ENCODE peak calls at places on chromosomes 4 and X, in four cellular contexts. W, G, H and L are unnamed samples.
A peak's percentile ranks its signal among the peaks of the same experiment; 100 is the strongest.

GRCh38 chr4:113575391-113575790 is 186.1 kb downstream of the CAMK2D start:
- DNase-seq in W (no peak), G (no peak), H (no peak), L (no peak)

GRCh38 chrX:8730812-8731578 is 942 bp downstream of the ANOS1 start:
- DNase-seq in W (no peak), G (peak; percentile 15), H (no peak), L (peak; percentile 60)

GRCh38 chr4:15659768-15660394 is 4.7 kb upstream of the FBXL5 start:
- DNase-seq in W (no peak), G (no peak), H (no peak), L (no peak)

GRCh38 chrX:103918050-103918449 is 44.4 kb upstream of the TMSB15B start:
- DNase-seq in W (no peak), G (peak; percentile 70), H (no peak), L (peak; percentile 63)

GRCh38 chr4:158443731-158444130 is 78.0 kb upstream of the RXFP1 start:
- DNase-seq in W (no peak), G (no peak), H (no peak), L (no peak)

GRCh38 chr4:68342139-68342538 is 7.8 kb downstream of the YTHDC1 start:
- DNase-seq in W (peak; percentile 64), G (no peak), H (no peak), L (no peak)

GRCh38 chr4:183444953-183445543 is 612 bp downstream of the CDKN2AIP start:
- DNase-seq in W (no peak), G (peak; percentile 55), H (peak; percentile 87), L (no peak)

GRCh38 chr4:184958127-184958806 is 60.0 kb upstream of the HELT start:
- DNase-seq in W (no peak), G (no peak), H (no peak), L (no peak)

GRCh38 chr4:11783588-11783987 is 354.9 kb upstream of the HS3ST1 start:
- DNase-seq in W (no peak), G (no peak), H (no peak), L (no peak)

GRCh38 chrX:37871626-37872302 is 24.4 kb upstream of the DYNLT3 start:
- DNase-seq in W (peak; percentile 61), G (no peak), H (no peak), L (no peak)

GRCh38 chr4:130368668-130369067 is 1272.7 kb downstream of the C4orf33 start:
- DNase-seq in W (no peak), G (no peak), H (no peak), L (no peak)

GRCh38 chrX:57915680-57916079 is 5.4 kb upstream of the ZXDA start:
- DNase-seq in W (no peak), G (no peak), H (peak; percentile 27), L (no peak)

DNA sequence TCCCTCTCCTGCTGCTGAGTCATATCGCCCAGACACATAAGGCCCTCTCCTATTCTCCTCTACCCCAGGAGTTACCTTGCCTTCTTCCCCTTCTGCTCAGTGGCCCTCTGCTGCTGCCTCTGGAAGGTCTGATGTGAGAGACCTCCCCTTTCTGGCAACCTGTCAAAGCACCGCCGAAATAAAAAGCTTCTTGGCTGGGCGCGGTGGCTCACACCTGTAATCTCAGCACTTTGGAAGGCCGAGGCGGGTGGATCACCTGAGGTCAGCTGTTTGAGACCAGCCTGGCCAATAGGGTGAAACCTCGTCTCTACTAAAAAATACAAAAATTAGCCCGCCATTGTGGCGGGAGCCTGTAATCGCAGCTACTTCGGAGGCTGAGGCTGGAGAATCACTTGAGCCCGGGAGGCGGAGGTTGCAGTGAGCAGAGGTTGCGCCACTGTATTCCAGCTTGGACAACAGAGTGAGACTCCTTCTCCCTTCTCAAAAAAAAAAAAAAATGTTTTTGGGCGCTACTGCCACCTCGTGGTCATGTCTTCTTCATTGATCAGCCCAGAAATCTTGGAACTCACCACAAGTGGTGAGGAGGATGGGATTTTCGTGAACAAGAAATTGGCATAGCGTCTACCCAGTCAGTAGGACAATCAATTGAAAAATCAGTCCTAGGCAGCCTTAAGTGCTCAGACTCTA is 8.6 kb upstream of the ZXDA start:
- DNase-seq in W (no peak), G (peak; percentile 8), H (peak; percentile 30), L (no peak)
- TF ChIP-seq CTCF in W (peak; percentile 55), G (no peak), H (peak; percentile 45), L (no peak)

GRCh38 chrX:2548731-2549423 is 48.1 kb upstream of the DHRSX start:
- DNase-seq in W (no peak), G (peak; percentile 44), H (no peak), L (no peak)
- TF ChIP-seq CTCF in W (no peak), G (no peak), H (no peak), L (no peak)

DNA sequence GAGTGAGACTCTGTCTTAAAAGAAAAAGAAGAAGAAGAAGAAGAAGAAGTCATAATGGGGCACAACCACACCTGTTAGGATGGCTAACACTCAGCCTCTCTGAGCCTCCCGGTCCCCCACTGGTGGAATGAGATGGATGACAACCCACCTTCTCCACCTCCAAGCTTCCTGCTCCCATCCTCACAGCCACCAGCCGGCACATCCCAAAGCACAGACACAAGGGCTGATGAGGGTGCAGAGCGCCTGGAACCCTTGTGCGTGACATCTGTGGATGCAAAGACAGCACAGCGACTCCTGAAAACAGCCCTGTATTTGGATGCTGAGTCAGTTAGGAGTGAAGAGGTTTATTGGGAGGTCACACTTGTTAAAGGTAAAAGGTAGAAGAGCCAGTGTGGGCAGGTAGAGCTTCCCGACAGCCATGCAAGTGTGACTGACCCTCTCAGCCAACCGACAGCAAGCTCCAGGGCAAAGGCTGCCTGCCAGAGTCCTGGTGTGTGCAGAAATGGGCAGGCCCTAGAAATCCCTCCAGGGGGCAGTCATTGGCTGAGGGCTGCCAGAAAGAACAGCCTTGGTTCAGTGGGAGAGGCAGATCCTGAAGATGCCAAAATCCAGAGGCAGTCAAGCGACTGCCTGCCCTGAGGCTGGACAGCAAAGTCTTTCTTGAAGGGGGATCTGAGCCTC is 26.6 kb upstream of the MAN2B2 start:
- DNase-seq in W (no peak), G (peak; percentile 65), H (no peak), L (peak; percentile 61)
- TF ChIP-seq CTCF in W (peak; percentile 64), G (peak; percentile 26), H (no peak), L (peak; percentile 45)

GRCh38 chr4:111943796-111944203 is 201.5 kb upstream of the FAM241A start:
- DNase-seq in W (no peak), G (peak; percentile 62), H (peak; percentile 41), L (peak; percentile 35)
- TF ChIP-seq CTCF in W (peak; percentile 85), G (peak; percentile 45), H (peak; percentile 6), L (peak; percentile 56)